ENCODE peak calls at places on chromosomes 1 and 21, in eight cellular contexts. T is stomach, V is neural progenitor cell, M is uterus, S is cardiac muscle cell, E is tibial artery, O is mesendoderm, J is psoas muscle. Y is an unnamed sample.

GRCh38 chr1:211172657-211173056 is 38.7 kb upstream of the KCNH1 start:
- DNase-seq in T (no peak), V (no peak), M (no peak), S (no peak), E (no peak), O (no peak), J (no peak), Y (no peak)

GRCh38 chr1:231139125-231139649 is 22.7 kb upstream of the TRIM67 start:
- DNase-seq in T (no peak), V (no peak), M (no peak), S (peak), E (no peak), O (no peak), J (no peak), Y (no peak)

GRCh38 chr1:172671591-172671990 is 12.7 kb downstream of the FASLG start:
- DNase-seq in T (no peak), V (no peak), M (no peak), S (peak), E (no peak), O (peak), J (no peak), Y (no peak)

GRCh38 chr1:84869750-84870149 is 23.3 kb downstream of the LPAR3 start:
- DNase-seq in T (no peak), V (no peak), M (no peak), S (peak), E (no peak), O (no peak), J (no peak), Y (no peak)

GRCh38 chr1:8661185-8662110 is 156.0 kb downstream of the RERE start:
- DNase-seq in T (no peak), V (no peak), M (peak), S (peak), E (no peak), O (peak), J (no peak), Y (no peak)

GRCh38 chr1:64550505-64550904 is 80.6 kb downstream of the CACHD1 start:
- DNase-seq in T (no peak), V (no peak), M (no peak), S (no peak), E (no peak), O (no peak), J (no peak), Y (no peak)

GRCh38 chr1:164685656-164686055 is 126.7 kb downstream of the PBX1 start:
- DNase-seq in T (no peak), V (no peak), M (no peak), S (no peak), E (no peak), O (no peak), J (no peak), Y (no peak)

GRCh38 chr21:21200103-21200938 is 202.1 kb downstream of the NCAM2 start:
- DNase-seq in T (no peak), V (no peak), M (peak), S (peak), E (peak), O (peak), J (peak), Y (no peak)

GRCh38 chr1:178501705-178502329 is 5.1 kb upstream of the CLEC20A start:
- DNase-seq in T (peak), V (peak), M (peak), S (peak), E (peak), O (peak), J (peak), Y (peak)

GRCh38 chr1:155904261-155904660 is 6.9 kb downstream of the RIT1 start:
- DNase-seq in T (no peak), V (no peak), M (no peak), S (no peak), E (no peak), O (no peak), J (no peak), Y (no peak)

GRCh38 chr1:111196213-111196612 is 4.2 kb downstream of the DENND2D start:
- DNase-seq in T (no peak), V (no peak), M (no peak), S (no peak), E (no peak), O (no peak), J (no peak), Y (no peak)

GRCh38 chr1:44784094-44785026 is 3.6 kb downstream of the BEST4 start:
- DNase-seq in T (no peak), V (peak), M (no peak), S (peak), E (no peak), O (peak), J (no peak), Y (no peak)

GRCh38 chr1:198220428-198220827 is 63.6 kb downstream of the NEK7 start:
- DNase-seq in T (no peak), V (no peak), M (no peak), S (peak), E (no peak), O (no peak), J (no peak), Y (no peak)

GRCh38 chr1:23581219-23581618 is 21.9 kb upstream of the ID3 start:
- DNase-seq in T (no peak), V (no peak), M (peak), S (peak), E (peak), O (no peak), J (peak), Y (no peak)

GRCh38 chr1:39105061-39105840 is 79.1 kb downstream of the NDUFS5 start:
- DNase-seq in T (peak), V (peak), M (peak), S (peak), E (peak), O (peak), J (peak), Y (no peak)

GRCh38 chr1:154220970-154221814 is 437 bp downstream of the UBAP2L start:
- DNase-seq in T (peak), V (peak), M (no peak), S (peak), E (peak), O (peak), J (peak), Y (no peak)

GRCh38 chr1:29803486-29803885 is 567.2 kb downstream of the PTPRU start:
- DNase-seq in T (peak), V (no peak), M (no peak), S (no peak), E (peak), O (no peak), J (no peak), Y (no peak)

GRCh38 chr1:64482720-64483119 is 12.8 kb downstream of the CACHD1 start:
- DNase-seq in T (no peak), V (no peak), M (no peak), S (no peak), E (no peak), O (no peak), J (no peak), Y (no peak)

GRCh38 chr21:38220270-38220737 is 36.5 kb upstream of the KCNJ15 start:
- DNase-seq in T (peak), V (no peak), M (no peak), S (peak), E (no peak), O (peak), J (no peak), Y (no peak)

DNA sequence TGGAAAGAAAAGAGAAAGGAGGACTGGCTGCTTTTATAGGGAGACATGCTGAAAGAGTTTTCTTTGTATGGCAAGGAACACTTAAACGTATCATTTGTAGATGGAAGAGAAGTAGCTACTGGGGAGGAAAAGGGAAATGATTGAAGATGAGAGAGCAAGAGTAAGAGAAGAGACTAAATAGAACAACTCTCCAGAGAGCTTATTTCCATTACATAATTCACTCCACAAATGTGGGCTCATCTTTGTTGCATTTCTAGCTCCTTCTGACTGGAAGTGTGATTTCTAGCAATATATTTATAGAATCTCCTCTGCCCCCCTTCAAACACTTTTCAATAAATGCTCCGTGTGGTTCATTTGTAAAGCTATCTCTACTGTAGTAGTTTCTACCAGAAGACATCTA is 71.0 kb downstream of the ST6GALNAC5 start:
- DNase-seq in T (no peak), V (no peak), M (no peak), S (no peak), E (no peak), O (no peak), J (no peak), Y (no peak)
- H3K4me3 ChIP-seq in T (no peak), V (no peak), M (no peak), S (no peak), E (no peak), O (no peak), J (no peak), Y (no peak)

DNA sequence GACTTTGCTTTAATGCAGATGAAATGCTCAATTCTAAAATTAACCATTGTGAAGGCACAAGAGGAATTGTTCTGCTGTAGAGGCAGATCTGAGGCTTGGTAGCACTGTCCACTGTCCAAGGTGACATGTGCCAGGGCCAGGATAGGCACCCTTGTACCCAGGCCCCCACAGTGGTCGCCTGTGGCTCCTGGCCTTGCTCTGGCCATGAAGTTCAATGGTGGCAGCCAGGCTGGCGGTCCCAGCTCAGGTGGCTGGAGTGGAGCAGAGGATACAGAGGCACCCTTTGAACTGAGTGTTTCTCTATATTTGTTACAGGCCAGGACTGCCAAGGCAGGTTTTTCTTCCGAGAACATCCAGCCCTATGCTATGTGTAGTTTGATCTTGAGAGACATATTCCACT is 102.6 kb downstream of the PTGS2 start:
- DNase-seq in T (no peak), V (no peak), M (no peak), S (no peak), E (no peak), O (no peak), J (no peak), Y (no peak)
- H3K27ac ChIP-seq in T (no peak), V (no peak), M (no peak), S (no peak), E (no peak), O (no peak), J (no peak), Y (no peak)

DNA sequence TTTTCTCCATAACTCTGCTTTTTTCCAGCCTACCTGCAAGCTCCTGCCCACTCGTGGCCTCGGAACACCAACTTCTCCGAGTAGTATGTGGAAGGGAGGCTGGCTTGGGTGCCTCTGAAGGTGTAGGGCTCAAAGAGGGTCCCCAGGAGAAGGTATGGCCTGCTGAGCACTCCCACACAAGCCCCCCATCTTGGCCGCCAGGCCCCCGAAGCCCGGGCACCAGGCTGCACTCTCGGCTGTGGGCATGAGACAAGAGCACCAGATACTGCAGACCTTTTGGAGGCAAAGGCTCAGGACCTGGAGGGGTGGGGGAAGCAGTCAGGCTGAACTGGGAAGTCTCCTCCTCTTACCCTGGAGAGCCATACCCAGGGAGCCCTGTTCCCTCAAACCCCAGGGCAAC is 1.7 kb downstream of the ZNF692 start:
- DNase-seq in T (no peak), V (no peak), M (no peak), S (no peak), E (peak), O (peak), J (no peak), Y (no peak)
- H3K4me3 ChIP-seq in T (peak), V (peak), M (no peak), S (no peak), E (no peak), O (no peak), J (peak), Y (no peak)

GRCh38 chr1:2402420-2402819 is 9.9 kb downstream of the PEX10 start:
- DNase-seq in T (no peak), V (no peak), M (no peak), S (no peak), E (no peak), O (no peak), J (no peak), Y (no peak)

GRCh38 chr1:2405588-2406295 is 6.6 kb downstream of the PEX10 start:
- DNase-seq in T (no peak), V (no peak), M (no peak), S (no peak), E (no peak), O (no peak), J (no peak), Y (no peak)

GRCh38 chr1:2403273-2403672 is 9.1 kb downstream of the PEX10 start:
- DNase-seq in T (no peak), V (no peak), M (no peak), S (no peak), E (no peak), O (no peak), J (no peak), Y (no peak)

GRCh38 chr1:2404890-2405511 is 7.4 kb downstream of the PEX10 start:
- DNase-seq in T (no peak), V (no peak), M (no peak), S (no peak), E (no peak), O (no peak), J (no peak), Y (no peak)

DNA sequence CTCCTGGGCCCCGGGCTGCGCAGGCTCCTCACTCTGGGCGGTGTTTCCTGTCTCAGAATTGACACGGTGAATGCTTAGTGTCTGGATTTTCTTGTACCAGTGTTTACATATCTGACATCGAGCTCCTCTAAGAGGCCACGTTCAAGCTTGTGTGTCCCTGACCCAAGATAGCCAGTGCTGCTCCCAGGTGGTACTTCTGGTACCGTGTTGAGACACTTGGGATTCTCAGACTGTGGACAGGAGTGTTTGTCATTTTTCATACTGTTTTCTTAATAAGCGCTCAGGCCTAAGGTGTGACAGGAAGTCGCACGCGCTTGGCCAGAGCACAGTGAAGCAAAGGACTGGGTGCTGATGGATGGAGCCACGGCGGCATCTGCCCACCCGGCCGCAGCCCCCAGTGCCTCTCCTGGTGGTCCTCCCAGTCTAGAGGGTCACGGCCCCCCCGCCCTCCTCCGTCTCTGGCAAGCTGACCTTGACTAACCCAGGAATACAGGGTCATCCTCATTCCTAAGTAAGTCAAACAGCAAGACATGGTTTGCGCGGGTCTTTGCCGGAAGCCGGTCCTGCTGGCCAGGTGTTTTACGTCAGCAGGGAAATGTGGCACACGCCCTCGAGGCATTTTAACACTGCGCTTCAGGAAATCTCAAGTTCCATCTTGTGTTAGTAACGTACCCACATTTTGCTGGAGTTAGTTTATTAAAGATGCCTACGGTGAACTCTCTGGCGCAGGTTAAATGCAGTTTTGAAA is 8.0 kb downstream of the PEX10 start:
- DNase-seq in T (no peak), V (no peak), M (no peak), S (no peak), E (no peak), O (no peak), J (no peak), Y (no peak)
- H3K27ac ChIP-seq in T (no peak), V (no peak), M (no peak), S (peak), E (no peak), O (no peak), J (no peak), Y (no peak)

GRCh38 chr1:187570166-187570565 is 741.4 kb downstream of the PLA2G4A start:
- DNase-seq in T (no peak), V (no peak), M (no peak), S (no peak), E (no peak), O (no peak), J (no peak), Y (no peak)
- H3K4me3 ChIP-seq in T (no peak), V (no peak), M (no peak), S (no peak), E (no peak), O (no peak), J (no peak), Y (no peak)

GRCh38 chr1:11145741-11146140 is 43.4 kb upstream of the ANGPTL7 start:
- DNase-seq in T (no peak), V (no peak), M (no peak), S (no peak), E (no peak), O (no peak), J (no peak), Y (no peak)

GRCh38 chr1:11143907-11144306 is 44.2 kb upstream of the EXOSC10 start:
- DNase-seq in T (no peak), V (no peak), M (no peak), S (no peak), E (no peak), O (no peak), J (no peak), Y (no peak)

GRCh38 chr1:11142618-11143391 is 43.1 kb upstream of the EXOSC10 start:
- DNase-seq in T (no peak), V (no peak), M (no peak), S (no peak), E (no peak), O (no peak), J (no peak), Y (no peak)

GRCh38 chr1:11144563-11145256 is 44.4 kb upstream of the ANGPTL7 start:
- DNase-seq in T (no peak), V (no peak), M (no peak), S (no peak), E (no peak), O (no peak), J (no peak), Y (no peak)

GRCh38 chr1:11143401-11143800 is 43.7 kb upstream of the EXOSC10 start:
- DNase-seq in T (no peak), V (no peak), M (no peak), S (no peak), E (no peak), O (no peak), J (no peak), Y (no peak)
- H3K27ac ChIP-seq in T (no peak), V (no peak), M (no peak), S (no peak), E (peak), O (no peak), J (peak), Y (no peak)